ENCODE peak calls at places on chromosome 21, in nine cellular contexts. M is coronary artery, O is foreskin keratinocyte, S is brain microvascular endothelial cell, H is left ventricle myocardium inferior, B is osteocyte, Y is kidney, J is cardiac fibroblast, K is IMR-90. X is an unnamed sample.

GRCh38 chr21:27346041-27346448 is 379.2 kb upstream of the ADAMTS5 start:
- DNase-seq in M (no peak), O (peak; percentile 61), S (peak; percentile 24), H (no peak), B (no peak), Y (no peak), J (peak; percentile 19), K (peak; percentile 68), X (peak; percentile 57)

GRCh38 chr21:16169102-16169511 is 439.3 kb downstream of the USP25 start:
- DNase-seq in M (no peak), O (no peak), S (no peak), H (no peak), B (no peak), Y (no peak), J (no peak), K (peak; percentile 8), X (peak; percentile 3)

GRCh38 chr21:39645331-39645730 is 32.6 kb downstream of the B3GALT5 start:
- DNase-seq in M (peak; percentile 19), O (no peak), S (no peak), H (no peak), B (peak; percentile 66), Y (no peak), J (no peak), K (no peak), X (no peak)

GRCh38 chr21:25934130-25934529 is 199.4 kb downstream of the GABPA start:
- DNase-seq in M (no peak), O (no peak), S (peak; percentile 80), H (no peak), B (no peak), Y (no peak), J (peak; percentile 67), K (peak; percentile 52), X (peak; percentile 31)

GRCh38 chr21:46185717-46186116 is 1.5 kb upstream of the SPATC1L start:
- DNase-seq in M (no peak), O (no peak), S (no peak), H (no peak), B (no peak), Y (peak; percentile 40), J (no peak), K (no peak), X (no peak)

GRCh38 chr21:22363504-22363903 is 1365.3 kb downstream of the NCAM2 start:
- DNase-seq in M (no peak), O (no peak), S (no peak), H (no peak), B (no peak), Y (no peak), J (no peak), K (no peak), X (no peak)

GRCh38 chr21:38086580-38086979 is 170.2 kb upstream of the KCNJ15 start:
- DNase-seq in M (no peak), O (no peak), S (no peak), H (no peak), B (no peak), Y (no peak), J (no peak), K (no peak), X (no peak)

GRCh38 chr21:36744560-36745231 is 45.8 kb downstream of the SIM2 start:
- DNase-seq in M (no peak), O (no peak), S (no peak), H (peak; percentile 28), B (no peak), Y (peak; percentile 88), J (no peak), K (no peak), X (no peak)

GRCh38 chr21:29351691-29352090 is 53.0 kb downstream of the BACH1 start:
- DNase-seq in M (no peak), O (no peak), S (peak; percentile 64), H (no peak), B (no peak), Y (no peak), J (peak; percentile 86), K (peak; percentile 91), X (no peak)

GRCh38 chr21:30057108-30057507 is 109.5 kb downstream of the CLDN17 start:
- DNase-seq in M (no peak), O (no peak), S (no peak), H (no peak), B (no peak), Y (no peak), J (no peak), K (no peak), X (no peak)

GRCh38 chr21:36700961-36701911 is 2.3 kb downstream of the SIM2 start:
- DNase-seq in M (peak; percentile 58), O (no peak), S (no peak), H (no peak), B (no peak), Y (peak; percentile 75), J (no peak), K (no peak), X (no peak)

GRCh38 chr21:46194374-46195334 is 10.4 kb upstream of the SPATC1L start:
- DNase-seq in M (no peak), O (no peak), S (no peak), H (peak; percentile 7), B (peak; percentile 81), Y (peak; percentile 58), J (no peak), K (no peak), X (no peak)

GRCh38 chr21:43632373-43632905 is 26.8 kb downstream of the HSF2BP start:
- DNase-seq in M (no peak), O (no peak), S (no peak), H (no peak), B (no peak), Y (no peak), J (no peak), K (no peak), X (no peak)

GRCh38 chr21:38714998-38715397 is 90.7 kb upstream of the ETS2 start:
- DNase-seq in M (no peak), O (peak; percentile 74), S (no peak), H (no peak), B (no peak), Y (no peak), J (no peak), K (no peak), X (peak; percentile 67)

GRCh38 chr21:16079830-16080229 is 350.0 kb downstream of the USP25 start:
- DNase-seq in M (no peak), O (peak; percentile 33), S (peak; percentile 22), H (no peak), B (no peak), Y (no peak), J (peak; percentile 14), K (peak; percentile 81), X (peak; percentile 97)

GRCh38 chr21:28704746-28705145 is 287.9 kb downstream of the LTN1 start:
- DNase-seq in M (no peak), O (no peak), S (no peak), H (peak; percentile 50), B (no peak), Y (no peak), J (peak; percentile 72), K (peak; percentile 12), X (peak; percentile 34)

GRCh38 chr21:42113926-42114409 is 42.9 kb downstream of the UMODL1 start:
- DNase-seq in M (no peak), O (peak; percentile 58), S (no peak), H (no peak), B (no peak), Y (peak; percentile 32), J (no peak), K (no peak), X (peak; percentile 20)
- TF ChIP-seq CTCF in M (no peak), O (peak; percentile 52), S (no peak), H (peak; percentile 16), B (no peak), Y (no peak), J (peak; percentile 32), K (no peak), X (peak; percentile 15)

GRCh38 chr21:18369115-18369514 is 34.5 kb downstream of the TMPRSS15 start:
- DNase-seq in M (no peak), O (peak; percentile 34), S (no peak), H (no peak), B (no peak), Y (no peak), J (peak; percentile 0), K (no peak), X (no peak)
- TF ChIP-seq CTCF in M (no peak), O (peak; percentile 49), S (peak; percentile 53), H (peak; percentile 31), B (peak; percentile 48), Y (peak; percentile 14), J (no peak), K (no peak), X (no peak)

DNA sequence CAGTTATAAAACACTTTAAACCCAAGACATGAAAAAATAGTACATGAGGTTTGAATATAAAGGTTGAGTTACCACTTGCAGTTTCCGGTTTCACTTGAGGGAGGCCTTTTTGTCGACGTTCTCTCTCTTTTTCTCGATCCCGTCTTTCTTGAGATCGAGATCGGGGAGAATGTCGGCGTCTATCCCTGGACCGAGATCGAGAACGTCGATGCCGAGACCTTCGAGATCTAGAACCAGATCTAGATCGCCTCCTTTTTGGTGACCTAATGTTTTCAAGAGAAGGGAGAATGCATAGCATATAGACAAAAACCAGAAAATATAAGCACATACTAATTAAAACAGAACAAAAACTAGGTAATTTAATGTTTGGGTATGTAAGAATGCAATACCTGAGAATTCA is 33.7 kb downstream of the SOD1 start:
- DNase-seq in M (no peak), O (no peak), S (no peak), H (no peak), B (no peak), Y (no peak), J (no peak), K (no peak), X (no peak)
- TF ChIP-seq CTCF in M (no peak), O (no peak), S (no peak), H (no peak), B (no peak), Y (no peak), J (no peak), K (no peak), X (no peak)

GRCh38 chr21:34933609-34934345 is 115.3 kb downstream of the RUNX1 start:
- DNase-seq in M (no peak), O (no peak), S (no peak), H (no peak), B (no peak), Y (no peak), J (no peak), K (no peak), X (no peak)

GRCh38 chr21:34928637-34929036 is 120.5 kb downstream of the RUNX1 start:
- DNase-seq in M (no peak), O (no peak), S (no peak), H (no peak), B (no peak), Y (no peak), J (no peak), K (no peak), X (no peak)

GRCh38 chr21:34932233-34932632 is 116.9 kb downstream of the RUNX1 start:
- DNase-seq in M (no peak), O (no peak), S (no peak), H (no peak), B (no peak), Y (no peak), J (no peak), K (no peak), X (no peak)

GRCh38 chr21:34934350-34934749 is 114.8 kb downstream of the RUNX1 start:
- DNase-seq in M (no peak), O (no peak), S (no peak), H (no peak), B (no peak), Y (no peak), J (no peak), K (no peak), X (no peak)

GRCh38 chr21:34930971-34931370 is 118.1 kb downstream of the RUNX1 start:
- DNase-seq in M (no peak), O (peak; percentile 57), S (peak; percentile 73), H (no peak), B (no peak), Y (no peak), J (no peak), K (peak; percentile 54), X (no peak)
- TF ChIP-seq CTCF in M (no peak), O (no peak), S (no peak), H (no peak), B (no peak), Y (no peak), J (no peak), K (no peak), X (no peak)

GRCh38 chr21:45010096-45010495 is 64.3 kb upstream of the ADARB1 start:
- DNase-seq in M (no peak), O (peak; percentile 83), S (no peak), H (no peak), B (no peak), Y (no peak), J (peak; percentile 20), K (no peak), X (peak; percentile 82)
- TF ChIP-seq CTCF in M (no peak), O (peak; percentile 30), S (no peak), H (no peak), B (no peak), Y (no peak), J (no peak), K (no peak), X (no peak)

X was measured in bronchial epithelial cell.